ENCODE peak calls at places on chromosomes 6 and 20, in seven cellular contexts. L is dorsolateral prefrontal cortex, C is T-cell, P is Right ventricle myocardium inferior, J is prostate gland, A is NCI-H1417 treated with DMSO at 0.1 percent for 48 hours, G is MM.1S. R is an unnamed sample.

GRCh38 chr6:34697544-34697836 is 923 bp upstream of the ILRUN start:
- DNase-seq in J (no peak), P (no peak), A (no peak), C (no peak), G (no peak), L (no peak), R (no peak)

GRCh38 chr6:42269553-42269952 is 51.9 kb upstream of the MRPS10 start:
- DNase-seq in G (peak; percentile 96), C (no peak), A (no peak), P (no peak), J (no peak), L (no peak), R (peak; percentile 93)

GRCh38 chr20:50472693-50473610 is 37.2 kb upstream of the PTPN1 start:
- DNase-seq in A (no peak), G (no peak), L (no peak), C (no peak), J (no peak), P (no peak), R (no peak)

GRCh38 chr6:25295651-25296050 is 16.5 kb downstream of the CARMIL1 start:
- DNase-seq in G (no peak), C (no peak), L (no peak), P (no peak), A (no peak), J (no peak), R (no peak)

GRCh38 chr6:98653171-98653570 is 181.2 kb upstream of the POU3F2 start:
- DNase-seq in J (no peak), C (no peak), L (no peak), A (no peak), G (no peak), P (no peak), R (no peak)

GRCh38 chr20:62409935-62410741 is 3.1 kb upstream of the CABLES2 start:
- DNase-seq in C (peak; percentile 12), G (peak; percentile 25), J (peak; percentile 46), P (no peak), A (peak; percentile 46), L (no peak), R (peak; percentile 67)

GRCh38 chr6:149212892-149213786 is 104.4 kb upstream of the TAB2 start:
- DNase-seq in J (no peak), G (no peak), A (no peak), C (no peak), P (no peak), L (no peak), R (no peak)

GRCh38 chr20:58650181-58650775 is 805 bp upstream of the STX16 start:
- DNase-seq in G (no peak), A (no peak), C (peak; percentile 38), P (peak; percentile 76), L (no peak), J (no peak), R (no peak)

GRCh38 chr6:161370882-161371281 is 97.0 kb upstream of the AGPAT4 start:
- DNase-seq in C (peak; percentile 59), J (peak; percentile 47), P (no peak), L (peak; percentile 77), G (peak; percentile 61), A (no peak), R (peak; percentile 76)

GRCh38 chr6:101403566-101403965 is 10.1 kb downstream of the GRIK2 start:
- DNase-seq in A (no peak), L (peak; percentile 25), C (no peak), J (no peak), G (no peak), P (no peak), R (no peak)

GRCh38 chr6:6806793-6807518 is 218.4 kb downstream of the LY86 start:
- DNase-seq in G (no peak), A (no peak), J (no peak), C (no peak), P (peak; percentile 84), L (peak; percentile 40), R (no peak)

GRCh38 chr20:3218307-3218988 is 9.2 kb downstream of the ITPA start:
- DNase-seq in L (peak; percentile 29), P (peak; percentile 91), G (peak; percentile 48), J (peak; percentile 25), C (peak; percentile 74), A (no peak), R (peak; percentile 43)

GRCh38 chr6:160767019-160767646 is 65.1 kb downstream of the PLG start:
- DNase-seq in P (no peak), L (peak; percentile 69), G (peak; percentile 65), C (peak; percentile 26), J (peak; percentile 62), A (peak; percentile 46), R (peak; percentile 77)

GRCh38 chr6:165568326-165568725 is 94.7 kb downstream of the PDE10A start:
- DNase-seq in L (no peak), C (no peak), J (no peak), A (no peak), P (no peak), G (no peak), R (no peak)

GRCh38 chr6:148693882-148694484 is 52.8 kb upstream of the UST start:
- DNase-seq in C (no peak), G (no peak), A (no peak), L (no peak), J (no peak), P (no peak), R (peak; percentile 76)

GRCh38 chr6:157283900-157284737 is 39.2 kb downstream of the TMEM242 start:
- DNase-seq in G (no peak), L (no peak), P (no peak), J (no peak), C (no peak), A (no peak), R (no peak)

GRCh38 chr6:76885861-76886301 is 577.4 kb downstream of the HTR1B start:
- DNase-seq in C (no peak), G (no peak), L (no peak), P (no peak), J (no peak), A (no peak), R (no peak)

GRCh38 chr6:168684906-168685305 is 243.9 kb downstream of the SMOC2 start:
- DNase-seq in P (no peak), J (no peak), A (no peak), L (no peak), G (no peak), C (no peak), R (no peak)

R was measured in OCI-LY7.